ENCODE peak calls at places on chromosomes 2 and 18, in five cellular contexts. J is astrocyte of the spinal cord, W is B cell, F is hepatocyte, A is AG10803. P is an unnamed sample.

GRCh38 chr2:98157557-98157956 is 70.6 kb downstream of the VWA3B start:
- DNase-seq in J (no peak), A (no peak), W (no peak), F (no peak), P (no peak)

GRCh38 chr18:63867368-63867767 is 20.1 kb upstream of the SERPINB2 start:
- DNase-seq in J (no peak), W (no peak), A (peak; percentile 36), F (no peak), P (no peak)

GRCh38 chr18:79496978-79497637 is 101.4 kb downstream of the NFATC1 start:
- DNase-seq in W (peak; percentile 75), F (peak; percentile 77), A (peak; percentile 79), J (peak; percentile 73), P (peak; percentile 73)

GRCh38 chr2:23605236-23605635 is 220.3 kb downstream of the KLHL29 start:
- DNase-seq in W (no peak), F (no peak), A (no peak), J (no peak), P (no peak)

GRCh38 chr18:65124633-65125032 is 626.2 kb upstream of the CDH7 start:
- DNase-seq in F (no peak), W (no peak), J (no peak), A (no peak), P (no peak)

GRCh38 chr18:4765401-4765800 is 310.3 kb upstream of the DLGAP1 start:
- DNase-seq in W (no peak), F (no peak), A (no peak), J (no peak), P (no peak)

GRCh38 chr2:199704358-199705238 is 146.4 kb downstream of the FTCDNL1 start:
- DNase-seq in A (peak; percentile 34), W (peak; percentile 35), F (peak; percentile 44), J (no peak), P (peak; percentile 32)

GRCh38 chr2:27212626-27213471 is 781 bp upstream of the SLC5A6 start:
- DNase-seq in J (peak; percentile 68), A (peak; percentile 79), F (peak; percentile 55), W (peak; percentile 84), P (peak; percentile 81)

GRCh38 chr2:12686708-12687107 is 30.0 kb upstream of the TRIB2 start:
- DNase-seq in J (no peak), W (no peak), F (no peak), A (peak; percentile 32), P (no peak)

GRCh38 chr2:88396209-88396608 is 56.3 kb downstream of the FOXI3 start:
- DNase-seq in W (no peak), J (no peak), A (no peak), F (no peak), P (no peak)

GRCh38 chr2:217948341-217948791 is 54.4 kb downstream of the TNS1 start:
- DNase-seq in F (no peak), A (no peak), J (no peak), W (no peak), P (no peak)

GRCh38 chr2:86035883-86036789 is 69.5 kb downstream of the POLR1A start:
- DNase-seq in J (peak; percentile 86), F (peak; percentile 66), W (peak; percentile 86), A (peak; percentile 83), P (peak; percentile 97)

GRCh38 chr18:40897884-40898283 is 1057.2 kb upstream of the PIK3C3 start:
- DNase-seq in J (no peak), A (no peak), W (no peak), F (no peak), P (no peak)

GRCh38 chr2:183059561-183059960 is 19.0 kb upstream of the DUSP19 start:
- DNase-seq in W (no peak), A (peak; percentile 75), F (peak; percentile 32), J (peak; percentile 91), P (peak; percentile 88)

GRCh38 chr2:100813527-100813926 is 6.4 kb upstream of the NPAS2 start:
- DNase-seq in F (no peak), A (peak; percentile 43), J (peak; percentile 46), W (no peak), P (peak; percentile 78)

GRCh38 chr2:190978389-190979053 is 35.5 kb downstream of the STAT1 start:
- DNase-seq in W (no peak), A (peak; percentile 46), F (no peak), J (peak; percentile 65), P (peak; percentile 42)

GRCh38 chr2:27765621-27766286 is 5.8 kb upstream of the MRPL33 start:
- DNase-seq in F (no peak), A (peak; percentile 25), J (no peak), W (peak; percentile 48), P (peak; percentile 66)

GRCh38 chr2:162245737-162246136 is 2.5 kb upstream of the FAP start:
- DNase-seq in W (no peak), A (peak; percentile 84), F (peak; percentile 31), J (peak; percentile 78), P (peak; percentile 93)

GRCh38 chr2:98027955-98028593 is 32.3 kb upstream of the TMEM131 start:
- DNase-seq in J (peak; percentile 35), W (no peak), A (peak; percentile 61), F (no peak), P (peak; percentile 52)

GRCh38 chr18:48902856-48903601 is 47.7 kb downstream of the SMAD7 start:
- DNase-seq in A (peak; percentile 64), J (peak; percentile 92), F (no peak), W (no peak), P (peak; percentile 96)

GRCh38 chr18:49045585-49045984 is 94.8 kb upstream of the SMAD7 start:
- DNase-seq in F (no peak), J (no peak), W (no peak), A (no peak), P (no peak)

GRCh38 chr2:111897924-111898702 is at the start of gene MERTK:
- DNase-seq in J (peak; percentile 75), A (peak; percentile 20), F (peak; percentile 95), W (peak; percentile 71), P (peak; percentile 47)

GRCh38 chr2:10524841-10525572 is 76.9 kb upstream of the ODC1 start:
- DNase-seq in F (no peak), A (no peak), J (no peak), W (no peak), P (no peak)

GRCh38 chr2:229586746-229587705 is 127.3 kb downstream of the DNER start:
- DNase-seq in A (peak; percentile 73), J (peak; percentile 87), F (peak; percentile 92), W (peak; percentile 16), P (peak; percentile 89)

GRCh38 chr18:805008-805754 is 6.9 kb downstream of the YES1 start:
- DNase-seq in J (no peak), W (no peak), A (no peak), F (no peak), P (no peak)

GRCh38 chr18:77374106-77374505 is 124.5 kb downstream of the GALR1 start:
- DNase-seq in W (no peak), F (no peak), J (no peak), A (no peak), P (no peak)

GRCh38 chr2:216665717-216666116 is 29.6 kb downstream of the IGFBP5 start:
- DNase-seq in J (no peak), A (no peak), F (peak; percentile 84), W (no peak), P (peak; percentile 65)

GRCh38 chr2:42799881-42800280 is 7.5 kb upstream of the HAAO start:
- DNase-seq in F (no peak), W (no peak), A (no peak), J (no peak), P (no peak)

GRCh38 chr2:9694661-9695060 is 63.9 kb upstream of the YWHAQ start:
- DNase-seq in W (no peak), J (no peak), F (no peak), A (no peak), P (no peak)

GRCh38 chr2:214410128-214410775 is 602 bp upstream of the VWC2L start:
- DNase-seq in J (no peak), A (no peak), F (no peak), W (no peak), P (no peak)

GRCh38 chr2:226798422-226799210 is 1.0 kb downstream of the IRS1 start:
- DNase-seq in F (peak; percentile 71), J (peak; percentile 79), W (peak; percentile 72), A (peak; percentile 50), P (peak; percentile 73)

GRCh38 chr2:98748303-98749052 is 17.5 kb upstream of the MGAT4A start:
- DNase-seq in F (no peak), W (no peak), A (no peak), J (no peak), P (no peak)

GRCh38 chr2:105111365-105112150 is 73.7 kb downstream of the MRPS9 start:
- DNase-seq in J (no peak), F (no peak), W (no peak), A (no peak), P (no peak)

GRCh38 chr2:153404792-153405191 is 73.8 kb downstream of the RPRM start:
- DNase-seq in A (no peak), J (no peak), W (no peak), F (no peak), P (no peak)

GRCh38 chr2:165863816-165864221 is 69.8 kb upstream of the GALNT3 start:
- DNase-seq in A (no peak), J (no peak), F (no peak), W (peak; percentile 38), P (no peak)

GRCh38 chr18:812123-812672 is at the start of gene YES1:
- DNase-seq in J (peak; percentile 76), F (peak; percentile 93), W (peak; percentile 27), A (peak; percentile 69), P (peak; percentile 71)

GRCh38 chr2:234375481-234375880 is 121.4 kb downstream of the ARL4C start:
- DNase-seq in A (no peak), J (no peak), F (no peak), W (no peak), P (no peak)

GRCh38 chr2:176096986-176097819 is 2.4 kb upstream of the HOXD12 start:
- DNase-seq in J (peak; percentile 58), W (peak; percentile 72), F (peak; percentile 89), A (peak; percentile 56), P (peak; percentile 65)

P was measured in choroid plexus epithelial cell.